ENCODE peak calls at places on chromosomes 2 and 18, in eight cellular contexts. S is CD4-positive, alpha-beta memory T cell; F is HL-60; E is stimulated activated CD4-positive, alpha-beta T cell treated with anti-CD3 and anti-CD28 coated beads, Interleukin-15, amount 100 ng/mL, for 24 hours; J is astrocyte of the spinal cord; U is GM20000; G is activated gamma-delta T cell treated with Interleukin-2 at 50 U/mL for 16 hours; X is Right ventricle myocardium inferior. L is an unnamed sample.

GRCh38 chr2:56474412-56475158 is 290.8 kb downstream of the CCDC85A start:
- DNase-seq in S (no peak), F (no peak), E (no peak), J (no peak), U (no peak), G (no peak), X (no peak), L (no peak)

GRCh38 chr2:1869987-1870386 is 125.7 kb upstream of the PXDN start:
- DNase-seq in S (no peak), F (no peak), E (no peak), J (peak), U (no peak), G (no peak), X (no peak), L (no peak)

GRCh38 chr2:26562811-26563645 is 78.1 kb downstream of the CIB4 start:
- DNase-seq in S (no peak), F (no peak), E (no peak), J (peak), U (no peak), G (no peak), X (peak), L (peak)

GRCh38 chr2:67322361-67323001 is 74.7 kb upstream of the ETAA1 start:
- DNase-seq in S (no peak), F (no peak), E (no peak), J (peak), U (no peak), G (no peak), X (no peak), L (peak)

GRCh38 chr2:52881606-52882005 is 886.0 kb upstream of the CHAC2 start:
- DNase-seq in S (no peak), F (no peak), E (no peak), J (peak), U (no peak), G (no peak), X (no peak), L (no peak)

GRCh38 chr18:25019086-25019860 is 332.7 kb downstream of the ZNF521 start:
- DNase-seq in S (no peak), F (no peak), E (no peak), J (no peak), U (no peak), G (no peak), X (no peak), L (no peak)

GRCh38 chr2:192137451-192137850 is 57.3 kb downstream of the TMEFF2 start:
- DNase-seq in S (no peak), F (no peak), E (no peak), J (no peak), U (no peak), G (no peak), X (no peak), L (no peak)

GRCh38 chr2:72165792-72166191 is 18.1 kb upstream of the CYP26B1 start:
- DNase-seq in S (no peak), F (no peak), E (no peak), J (no peak), U (no peak), G (no peak), X (no peak), L (no peak)

GRCh38 chr18:7084080-7084765 is 33.4 kb downstream of the LAMA1 start:
- DNase-seq in S (no peak), F (no peak), E (no peak), J (no peak), U (no peak), G (no peak), X (no peak), L (no peak)

GRCh38 chr2:68769586-68770270 is 35.1 kb downstream of the ARHGAP25 start:
- DNase-seq in S (no peak), F (no peak), E (no peak), J (no peak), U (no peak), G (no peak), X (no peak), L (no peak)

GRCh38 chr2:86066007-86066578 is 39.6 kb downstream of the POLR1A start:
- DNase-seq in S (no peak), F (no peak), E (no peak), J (no peak), U (no peak), G (no peak), X (no peak), L (no peak)

GRCh38 chr2:229445501-229446294 is 174.6 kb upstream of the PID1 start:
- DNase-seq in S (no peak), F (no peak), E (no peak), J (peak), U (no peak), G (no peak), X (peak), L (peak)

GRCh38 chr18:78133729-78134128 is 845.9 kb upstream of the SALL3 start:
- DNase-seq in S (no peak), F (no peak), E (no peak), J (no peak), U (no peak), G (no peak), X (no peak), L (no peak)

GRCh38 chr2:168801961-168802824 is at the start of gene NOSTRIN:
- DNase-seq in S (no peak), F (no peak), E (no peak), J (peak), U (no peak), G (no peak), X (no peak), L (peak)

GRCh38 chr2:38099096-38099997 is 23.4 kb upstream of the CYP1B1 start:
- DNase-seq in S (no peak), F (no peak), E (no peak), J (no peak), U (no peak), G (no peak), X (no peak), L (no peak)

GRCh38 chr2:18110222-18110621 is 231.8 kb downstream of the KCNS3 start:
- DNase-seq in S (no peak), F (no peak), E (no peak), J (no peak), U (no peak), G (no peak), X (no peak), L (no peak)

GRCh38 chr18:31684279-31685096 is at the start of gene B4GALT6:
- DNase-seq in S (no peak), F (peak), E (peak), J (peak), U (peak), G (peak), X (peak), L (peak)

GRCh38 chr2:3487028-3487425 is 32.3 kb downstream of the ADI1 start:
- DNase-seq in S (no peak), F (no peak), E (no peak), J (no peak), U (no peak), G (no peak), X (no peak), L (no peak)

GRCh38 chr2:24228470-24228869 is 53.6 kb downstream of the FAM228A start:
- DNase-seq in S (no peak), F (no peak), E (no peak), J (no peak), U (no peak), G (no peak), X (no peak), L (no peak)

GRCh38 chr2:37026050-37026449 is 58.1 kb downstream of the HEATR5B start:
- DNase-seq in S (no peak), F (no peak), E (peak), J (no peak), U (no peak), G (no peak), X (no peak), L (no peak)

GRCh38 chr2:199757466-199757865 is 93.5 kb downstream of the FTCDNL1 start:
- DNase-seq in S (no peak), F (no peak), E (no peak), J (peak), U (no peak), G (no peak), X (no peak), L (peak)

GRCh38 chr2:126863336-126864015 is 35.2 kb upstream of the TEX51 start:
- DNase-seq in S (no peak), F (no peak), E (no peak), J (no peak), U (no peak), G (no peak), X (no peak), L (no peak)

GRCh38 chr2:216287251-216287650 is 85.0 kb downstream of the MARCHF4 start:
- DNase-seq in S (no peak), F (no peak), E (no peak), J (no peak), U (no peak), G (no peak), X (no peak), L (no peak)

GRCh38 chr2:8394131-8394530 is 287.7 kb upstream of the ID2 start:
- DNase-seq in S (no peak), F (no peak), E (no peak), J (no peak), U (no peak), G (no peak), X (no peak), L (no peak)

GRCh38 chr2:124983595-124983994 is 958.5 kb downstream of the CNTNAP5 start:
- DNase-seq in S (no peak), F (no peak), E (no peak), J (peak), U (no peak), G (no peak), X (no peak), L (no peak)

GRCh38 chr18:3447035-3447894 is 2.7 kb upstream of the TGIF1 start:
- DNase-seq in S (no peak), F (peak), E (no peak), J (peak), U (peak), G (no peak), X (peak), L (peak)

GRCh38 chr2:179417436-179417949 is 152.9 kb upstream of the SESTD1 start:
- DNase-seq in S (no peak), F (no peak), E (no peak), J (no peak), U (no peak), G (no peak), X (no peak), L (no peak)

GRCh38 chr2:104752504-104752903 is 101.4 kb upstream of the POU3F3 start:
- DNase-seq in S (no peak), F (peak), E (no peak), J (no peak), U (no peak), G (no peak), X (no peak), L (no peak)

GRCh38 chr2:10133007-10133647 is 10.6 kb downstream of the RRM2 start:
- DNase-seq in S (no peak), F (no peak), E (no peak), J (no peak), U (no peak), G (no peak), X (no peak), L (no peak)

GRCh38 chr2:37472959-37473358 is 128.5 kb downstream of the QPCT start:
- DNase-seq in S (no peak), F (no peak), E (no peak), J (peak), U (no peak), G (no peak), X (no peak), L (peak)

GRCh38 chr2:85840091-85840490 is 48.7 kb downstream of the ST3GAL5 start:
- DNase-seq in S (no peak), F (peak), E (no peak), J (no peak), U (peak), G (no peak), X (no peak), L (no peak)

GRCh38 chr2:132877923-132878322 is 207.9 kb upstream of the LYPD1 start:
- DNase-seq in S (no peak), F (no peak), E (no peak), J (no peak), U (no peak), G (no peak), X (no peak), L (no peak)

GRCh38 chr2:28752608-28752984 is 966 bp downstream of the PPP1CB start:
- DNase-seq in S (no peak), F (no peak), E (no peak), J (peak), U (no peak), G (no peak), X (no peak), L (no peak)

GRCh38 chr2:37583867-37584266 is 87.6 kb downstream of the CDC42EP3 start:
- DNase-seq in S (no peak), F (no peak), E (no peak), J (peak), U (no peak), G (no peak), X (no peak), L (no peak)

GRCh38 chr2:241417626-241418025 is 61.5 kb downstream of the FARP2 start:
- DNase-seq in S (no peak), F (no peak), E (no peak), J (no peak), U (no peak), G (no peak), X (no peak), L (no peak)

GRCh38 chr2:96950391-96951124 is 35.8 kb downstream of the FAM178B start:
- DNase-seq in S (no peak), F (no peak), E (no peak), J (no peak), U (no peak), G (no peak), X (peak), L (no peak)

GRCh38 chr2:23904692-23905091 is 22.2 kb downstream of the ATAD2B start:
- DNase-seq in S (no peak), F (no peak), E (no peak), J (peak), U (no peak), G (no peak), X (no peak), L (no peak)